ENCODE peak calls at places on chromosomes 3 and 15, in six cellular contexts. M, X, V, C, P and S are unnamed samples.

GRCh38 chr15:83207622-83208356 is at the start of gene HDGFL3:
- DNase-seq in M (peak), C (peak), X (peak), P (peak), V (peak), S (peak)

GRCh38 chr15:101660005-101660404 is 7.8 kb upstream of the TM2D3 start:
- DNase-seq in X (no peak), C (no peak), P (no peak), M (no peak), V (no peak), S (no peak)

GRCh38 chr3:123314409-123315270 is 112.9 kb downstream of the SEC22A start:
- DNase-seq in C (peak), V (no peak), P (no peak), X (no peak), M (no peak), S (no peak)

GRCh38 chr3:107971181-107971580 is 119.7 kb downstream of the CD47 start:
- DNase-seq in M (no peak), C (no peak), V (no peak), X (no peak), P (no peak), S (no peak)

GRCh38 chr15:90892498-90893174 is 8.3 kb downstream of the FES start:
- DNase-seq in M (peak), C (no peak), P (no peak), V (no peak), X (no peak), S (no peak)

GRCh38 chr3:51712963-51713362 is 6.1 kb downstream of the GRM2 start:
- DNase-seq in C (peak), P (no peak), V (no peak), X (peak), M (no peak), S (no peak)

GRCh38 chr3:10753964-10754363 is 62.1 kb upstream of the SLC6A11 start:
- DNase-seq in V (peak), X (no peak), C (peak), M (peak), P (peak), S (peak)

GRCh38 chr3:138389841-138390581 is 41.6 kb downstream of the MRAS start:
- DNase-seq in X (no peak), V (no peak), M (no peak), C (no peak), P (no peak), S (peak)

GRCh38 chr3:173945081-173945652 is 547.6 kb downstream of the NLGN1 start:
- DNase-seq in M (no peak), V (no peak), X (no peak), C (no peak), P (no peak), S (no peak)

GRCh38 chr15:64462492-64462891 is 2.1 kb downstream of the ZNF609 start:
- DNase-seq in C (no peak), X (no peak), M (no peak), V (no peak), P (peak), S (no peak)

GRCh38 chr3:27224197-27224596 is 145.0 kb downstream of the NEK10 start:
- DNase-seq in C (no peak), X (no peak), V (no peak), P (no peak), M (peak), S (peak)